ENCODE peak calls at places on chromosomes 3 and 15, in six cellular contexts. M is CD8-positive, alpha-beta T cell; Y is neural progenitor cell; D is BJ; A is fibroblast of the aortic adventitia; G is pancreas. I is an unnamed sample.

GRCh38 chr3:133693821-133694220 is 32.1 kb upstream of the TOPBP1 start:
- DNase-seq in G (no peak), A (no peak), Y (no peak), D (no peak), M (no peak), I (no peak)

GRCh38 chr3:11600501-11601282 is 43.0 kb downstream of the VGLL4 start:
- DNase-seq in Y (peak), D (peak), G (no peak), A (peak), M (no peak), I (peak)

GRCh38 chr3:111745786-111746185 is 113.3 kb upstream of the PHLDB2 start:
- DNase-seq in Y (no peak), D (no peak), A (no peak), M (no peak), G (no peak), I (no peak)

GRCh38 chr3:47283193-47283537 is 421 bp downstream of the KLHL18 start:
- DNase-seq in G (peak), Y (no peak), D (no peak), M (peak), A (no peak), I (peak)

GRCh38 chr3:55305714-55306485 is 181.2 kb downstream of the WNT5A start:
- DNase-seq in G (no peak), D (no peak), Y (no peak), M (no peak), A (peak), I (no peak)

GRCh38 chr3:45583021-45583851 is 11.3 kb upstream of the LIMD1 start:
- DNase-seq in G (peak), Y (no peak), M (no peak), D (no peak), A (peak), I (no peak)

GRCh38 chr15:26083457-26084350 is 220.6 kb upstream of the ATP10A start:
- DNase-seq in Y (no peak), M (no peak), G (no peak), D (no peak), A (no peak), I (no peak)

GRCh38 chr15:98292442-98293240 is 332.1 kb downstream of the ARRDC4 start:
- DNase-seq in A (peak), D (no peak), G (peak), M (no peak), Y (peak), I (no peak)

GRCh38 chr3:172512363-172512762 is 10.9 kb downstream of the TNFSF10 start:
- DNase-seq in G (no peak), Y (no peak), D (no peak), A (peak), M (peak), I (peak)

GRCh38 chr15:43939070-43939469 is 112.3 kb downstream of the WDR76 start:
- DNase-seq in Y (no peak), G (no peak), A (peak), M (no peak), D (no peak), I (peak)

GRCh38 chr3:134827213-134827612 is 32.2 kb downstream of the EPHB1 start:
- DNase-seq in A (no peak), M (no peak), D (no peak), Y (no peak), G (no peak), I (no peak)

GRCh38 chr3:8552223-8552762 is 50.7 kb downstream of the LMCD1 start:
- DNase-seq in A (no peak), D (no peak), G (no peak), Y (no peak), M (no peak), I (no peak)

GRCh38 chr3:58164916-58165821 is 45.6 kb downstream of the DNASE1L3 start:
- DNase-seq in M (no peak), G (peak), A (peak), D (no peak), Y (peak), I (peak)

GRCh38 chr15:25892126-25892525 is 29.0 kb upstream of the ATP10A start:
- DNase-seq in Y (no peak), D (no peak), G (no peak), A (peak), M (no peak), I (peak)

GRCh38 chr15:37015025-37015424 is 85.3 kb downstream of the MEIS2 start:
- DNase-seq in A (peak), M (no peak), G (no peak), D (no peak), Y (no peak), I (peak)

GRCh38 chr3:68931406-68932149 is 769 bp downstream of the TAFA4 start:
- DNase-seq in M (no peak), A (no peak), D (no peak), G (peak), Y (peak), I (no peak)

GRCh38 chr3:141148770-141149169 is 82.9 kb upstream of the PXYLP1 start:
- DNase-seq in Y (no peak), M (no peak), D (no peak), G (no peak), A (no peak), I (no peak)

GRCh38 chr15:36161781-36162212 is 417.6 kb upstream of the CDIN1 start:
- DNase-seq in M (no peak), G (no peak), Y (peak), D (peak), A (peak), I (peak)

GRCh38 chr3:142298626-142299025 is 73.2 kb upstream of the GK5 start:
- DNase-seq in G (no peak), Y (no peak), A (no peak), D (no peak), M (no peak), I (no peak)

GRCh38 chr15:92118162-92118935 is 264.8 kb downstream of the SLCO3A1 start:
- DNase-seq in G (no peak), D (no peak), Y (no peak), A (peak), M (no peak), I (peak)

GRCh38 chr3:195908439-195909293 is at the start of gene TNK2:
- DNase-seq in M (peak), Y (peak), A (no peak), D (no peak), G (peak), I (no peak)

GRCh38 chr3:139534992-139535879 is 4.3 kb downstream of the RBP1 start:
- DNase-seq in D (no peak), Y (peak), A (peak), G (peak), M (no peak), I (peak)

GRCh38 chr3:44019736-44020135 is 221.9 kb upstream of the TOPAZ1 start:
- DNase-seq in A (peak), D (no peak), M (no peak), G (no peak), Y (peak), I (peak)

GRCh38 chr3:46860381-46861292 is 2.6 kb downstream of the MYL3 start:
- DNase-seq in A (no peak), D (no peak), G (peak), Y (no peak), M (no peak), I (no peak)

GRCh38 chr3:51434746-51435323 is 43.8 kb downstream of the RBM15B start:
- DNase-seq in Y (peak), G (no peak), D (no peak), M (peak), A (peak), I (peak)

GRCh38 chr3:1380926-1381646 is 288.3 kb downstream of the CNTN6 start:
- DNase-seq in D (no peak), M (no peak), A (no peak), G (no peak), Y (no peak), I (no peak)

GRCh38 chr3:96986241-96986640 is 171.8 kb downstream of the EPHA6 start:
- DNase-seq in D (no peak), M (no peak), G (no peak), A (no peak), Y (no peak), I (no peak)

GRCh38 chr3:195247086-195247862 is 23.7 kb downstream of the XXYLT1 start:
- DNase-seq in D (no peak), G (no peak), A (no peak), M (no peak), Y (no peak), I (no peak)

GRCh38 chr3:12622335-12622734 is 41.6 kb downstream of the RAF1 start:
- DNase-seq in G (no peak), A (no peak), D (no peak), M (no peak), Y (no peak), I (no peak)

GRCh38 chr3:10469406-10470119 is 35.8 kb downstream of the ATP2B2 start:
- DNase-seq in Y (peak), G (no peak), A (no peak), D (no peak), M (no peak), I (no peak)

GRCh38 chr3:10468611-10469354 is 36.6 kb downstream of the ATP2B2 start:
- DNase-seq in A (no peak), M (no peak), Y (no peak), D (no peak), G (no peak), I (no peak)

GRCh38 chr3:10471337-10471721 is 34.1 kb downstream of the ATP2B2 start:
- DNase-seq in M (no peak), D (no peak), A (no peak), Y (peak), G (no peak), I (peak)

GRCh38 chr3:10470120-10470665 is 35.2 kb downstream of the ATP2B2 start:
- DNase-seq in A (no peak), D (no peak), G (no peak), M (no peak), Y (no peak), I (no peak)

DNA sequence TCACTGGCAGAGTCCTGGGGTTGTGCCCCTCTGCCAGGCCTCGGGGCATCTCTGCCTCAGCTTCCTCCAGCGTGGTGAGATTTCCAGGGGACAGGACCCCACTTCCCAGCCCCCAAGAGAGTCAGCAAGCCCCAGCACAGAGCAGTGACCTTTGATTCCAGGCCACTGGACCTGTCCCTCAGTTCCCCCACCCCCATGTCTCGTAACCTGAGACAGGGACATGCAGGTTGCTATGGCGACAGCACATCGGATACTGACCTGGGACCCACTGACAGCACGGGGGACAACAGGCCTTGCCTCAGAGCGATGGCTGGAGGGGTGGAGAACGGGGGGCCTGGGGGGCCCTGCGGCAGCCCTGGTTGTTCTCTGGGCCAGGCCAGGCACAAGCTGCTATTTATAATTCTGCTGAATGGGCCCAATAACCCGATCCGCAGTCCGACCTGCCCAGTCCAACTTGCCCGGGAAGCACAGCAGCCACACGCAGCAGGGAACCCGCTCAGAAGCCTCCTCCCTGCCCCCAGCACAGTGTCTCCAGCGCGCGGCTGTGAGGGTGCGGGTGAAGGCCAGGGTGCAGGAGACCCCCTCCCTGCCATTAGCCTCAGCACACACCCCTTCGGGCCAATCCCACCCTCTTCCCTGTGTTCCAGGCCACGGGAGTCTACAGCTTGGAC is 34.6 kb downstream of the ATP2B2 start:
- DNase-seq in A (no peak), M (no peak), G (no peak), D (no peak), Y (peak), I (no peak)
- H3K4me3 ChIP-seq in A (no peak), M (no peak), G (no peak), D (no peak), Y (peak), I (no peak)

GRCh38 chr3:156106721-156107373 is 13.5 kb upstream of the KCNAB1 start:
- DNase-seq in G (no peak), M (no peak), Y (peak), D (no peak), A (no peak), I (no peak)
- TF ChIP-seq CTCF in G (no peak), M (no peak), Y (peak), D (no peak), A (no peak), I (peak)

GRCh38 chr3:10116928-10117327 is 1.5 kb downstream of the BRK1 start:
- DNase-seq in D (no peak), Y (no peak), M (no peak), A (no peak), G (no peak), I (no peak)
- H3K4me3 ChIP-seq in D (no peak), Y (peak), M (peak), A (peak), G (no peak), I (no peak)

DNA sequence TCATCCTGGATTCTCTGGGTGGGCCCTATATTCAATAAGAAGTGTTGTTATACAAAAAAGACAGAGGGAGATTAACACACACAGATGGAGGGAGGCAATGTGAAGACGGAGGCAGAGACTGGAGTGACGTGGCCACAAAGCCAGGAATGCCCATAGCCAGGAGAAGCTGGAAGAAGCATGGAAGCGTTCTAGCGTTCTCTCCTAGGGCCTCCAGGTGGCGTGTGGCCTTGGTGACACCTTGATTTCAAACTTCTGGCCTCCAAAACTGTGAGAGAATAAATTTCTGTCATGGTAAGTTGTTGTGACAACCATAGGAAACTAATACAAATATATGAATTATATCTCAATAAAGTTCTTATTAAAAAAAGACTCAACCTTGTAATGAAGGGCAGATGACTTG is 21.3 kb downstream of the THBS1 start:
- DNase-seq in A (no peak), Y (peak), G (no peak), D (no peak), M (no peak), I (no peak)
- TF ChIP-seq CTCF in A (peak), Y (peak), G (no peak), D (peak), M (no peak), I (no peak)

DNA sequence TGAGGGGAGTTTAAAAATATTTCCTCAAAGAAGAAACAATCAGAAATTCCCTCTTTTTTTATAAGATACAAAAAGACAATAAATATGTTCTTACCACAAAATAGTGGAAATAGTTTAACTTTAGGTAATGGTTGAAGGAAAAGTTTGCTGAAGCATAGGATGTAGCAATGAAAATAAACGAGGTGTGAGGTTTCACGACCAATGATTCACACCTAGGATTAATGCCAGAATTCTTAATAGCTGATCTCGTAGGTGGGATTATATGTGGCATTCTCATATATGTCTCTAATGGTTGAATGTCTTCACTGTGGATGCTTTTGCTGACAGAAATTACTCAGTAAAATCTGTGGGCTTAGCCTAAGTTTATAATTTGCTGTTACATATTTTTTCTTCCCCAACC is 467.7 kb downstream of the FGF12 start:
- DNase-seq in D (no peak), A (no peak), Y (no peak), M (no peak), G (no peak), I (no peak)
- H3K4me3 ChIP-seq in D (no peak), A (no peak), Y (no peak), M (no peak), G (no peak), I (no peak)

DNA sequence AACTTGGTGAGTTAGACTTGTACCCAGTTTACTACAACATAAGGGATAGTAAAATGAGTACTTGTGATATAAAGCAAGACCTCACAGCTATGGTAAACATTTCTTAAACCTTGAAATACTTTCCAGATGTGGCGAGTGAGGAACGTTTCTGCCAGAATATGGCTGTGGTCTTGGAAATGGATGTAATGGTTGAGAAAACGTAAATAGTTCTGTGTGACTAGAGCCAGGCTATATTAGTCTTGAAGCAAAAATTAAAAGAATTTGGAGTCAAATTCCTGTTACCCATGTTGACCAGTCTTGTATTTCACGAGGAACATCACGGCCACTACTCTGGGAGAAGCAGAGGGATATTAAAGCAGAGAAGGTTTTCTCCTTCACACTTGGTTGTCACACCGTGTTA is 15.3 kb downstream of the OR4F15 start:
- DNase-seq in G (no peak), A (no peak), D (peak), Y (no peak), M (no peak), I (peak)
- TF ChIP-seq CTCF in G (no peak), A (no peak), D (no peak), Y (no peak), M (no peak), I (no peak)

DNA sequence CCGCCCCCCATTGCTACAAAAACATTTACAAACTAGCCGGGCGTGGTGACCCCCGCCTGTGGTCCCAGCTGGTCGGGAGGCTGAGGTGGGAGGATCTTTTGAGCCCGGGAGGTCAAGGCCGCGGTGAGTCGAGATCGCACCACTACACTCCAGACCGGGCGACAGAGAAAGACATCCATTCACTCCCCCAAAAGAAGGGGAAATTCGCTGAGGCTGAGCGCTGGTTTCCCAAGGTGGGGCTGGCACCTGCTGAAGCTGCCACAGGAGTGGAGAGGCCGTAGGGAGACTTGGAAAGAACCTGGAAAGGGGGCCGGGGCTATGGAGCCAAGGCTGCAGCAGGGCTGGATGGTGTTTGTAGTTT is 735 bp upstream of the CRTC3 start:
- DNase-seq in G (peak), D (no peak), M (no peak), Y (no peak), A (no peak), I (no peak)
- H3K4me3 ChIP-seq in G (no peak), D (peak), M (peak), Y (peak), A (no peak), I (peak)

DNA sequence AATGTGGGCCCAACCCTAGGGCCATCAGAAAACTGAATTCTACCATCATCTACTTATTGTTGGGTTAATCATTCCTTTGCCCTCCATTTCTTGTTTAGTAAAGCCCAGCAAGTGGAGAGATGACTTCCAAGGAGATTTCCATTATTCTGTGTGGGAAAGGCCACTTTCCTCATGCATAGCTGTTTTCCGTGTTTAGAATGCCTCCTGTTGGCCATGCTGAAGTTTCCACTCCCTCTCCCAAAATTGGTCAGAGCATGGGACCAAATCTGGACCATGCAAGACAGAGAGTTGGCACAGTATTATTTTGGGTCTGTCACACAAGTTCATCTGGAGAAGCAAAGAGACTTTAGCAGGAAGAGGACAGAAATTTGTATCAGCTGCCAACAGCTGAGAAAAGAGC is 15.3 kb upstream of the SUSD5 start:
- DNase-seq in G (no peak), Y (no peak), M (no peak), D (no peak), A (no peak), I (no peak)
- TF ChIP-seq CTCF in G (no peak), Y (no peak), M (no peak), D (no peak), A (no peak), I (no peak)